ENCODE peak calls at places on chromosomes 11 and 22, in five cellular contexts. One of them, this sample, is unnamed.

GRCh38 chr11:3684129-3684685 is 13.0 kb upstream of the CHRNA10 start:
- DNase-seq in mammary epithelial cell: no peak
- DNase-seq in HepG2: no peak
- DNase-seq in fibroblast of lung: no peak
- DNase-seq in HCT116: no peak
- DNase-seq in this sample: no peak

GRCh38 chr11:115607621-115608191 is 103.5 kb upstream of the CADM1 start:
- DNase-seq in mammary epithelial cell: no peak
- DNase-seq in HepG2: no peak
- DNase-seq in fibroblast of lung: peak; percentile 82
- DNase-seq in HCT116: no peak
- DNase-seq in this sample: no peak

GRCh38 chr11:103947566-103947919 is 88.9 kb upstream of the DDI1 start:
- DNase-seq in mammary epithelial cell: no peak
- DNase-seq in HepG2: no peak
- DNase-seq in fibroblast of lung: peak; percentile 87
- DNase-seq in HCT116: no peak
- DNase-seq in this sample: no peak

GRCh38 chr22:26139320-26139719 is 29.9 kb upstream of the SEZ6L start:
- DNase-seq in mammary epithelial cell: peak; percentile 1
- DNase-seq in HepG2: no peak
- DNase-seq in fibroblast of lung: no peak
- DNase-seq in HCT116: no peak
- DNase-seq in this sample: no peak

GRCh38 chr11:1770528-1770927 is 6.8 kb upstream of the CTSD start:
- DNase-seq in mammary epithelial cell: peak; percentile 41
- DNase-seq in HepG2: no peak
- DNase-seq in fibroblast of lung: no peak
- DNase-seq in HCT116: no peak
- DNase-seq in this sample: no peak

GRCh38 chr22:38413085-38414008 is 41.7 kb downstream of the KCNJ4 start:
- DNase-seq in mammary epithelial cell: no peak
- DNase-seq in HepG2: no peak
- DNase-seq in fibroblast of lung: no peak
- DNase-seq in HCT116: no peak
- DNase-seq in this sample: no peak

GRCh38 chr11:15730617-15731385 is 616.1 kb downstream of the INSC start:
- DNase-seq in mammary epithelial cell: no peak
- DNase-seq in HepG2: no peak
- DNase-seq in fibroblast of lung: no peak
- DNase-seq in HCT116: no peak
- DNase-seq in this sample: no peak

GRCh38 chr11:13051257-13051656 is 42.1 kb downstream of the RASSF10 start:
- DNase-seq in mammary epithelial cell: peak; percentile 81
- DNase-seq in HepG2: no peak
- DNase-seq in fibroblast of lung: peak; percentile 39
- DNase-seq in HCT116: no peak
- DNase-seq in this sample: peak; percentile 15

GRCh38 chr11:122210378-122210995 is 94.5 kb upstream of the BLID start:
- DNase-seq in mammary epithelial cell: no peak
- DNase-seq in HepG2: peak; percentile 16
- DNase-seq in fibroblast of lung: no peak
- DNase-seq in HCT116: no peak
- DNase-seq in this sample: no peak

GRCh38 chr11:63535734-63536133 is 874 bp upstream of the PLAAT4 start:
- DNase-seq in mammary epithelial cell: no peak
- DNase-seq in HepG2: no peak
- DNase-seq in fibroblast of lung: no peak
- DNase-seq in HCT116: no peak
- DNase-seq in this sample: no peak

GRCh38 chr22:40534379-40535188 is 101.9 kb downstream of the MRTFA start:
- DNase-seq in mammary epithelial cell: peak; percentile 52
- DNase-seq in HepG2: no peak
- DNase-seq in fibroblast of lung: peak; percentile 77
- DNase-seq in HCT116: no peak
- DNase-seq in this sample: no peak

GRCh38 chr11:9091044-9091936 is at the start of gene SCUBE2:
- DNase-seq in mammary epithelial cell: no peak
- DNase-seq in HepG2: no peak
- DNase-seq in fibroblast of lung: no peak
- DNase-seq in HCT116: no peak
- DNase-seq in this sample: no peak

GRCh38 chr11:75509201-75509600 is 16.5 kb downstream of the GDPD5 start:
- DNase-seq in mammary epithelial cell: no peak
- DNase-seq in HepG2: no peak
- DNase-seq in fibroblast of lung: no peak
- DNase-seq in HCT116: no peak
- DNase-seq in this sample: no peak

GRCh38 chr22:44892803-44893730 is 116.7 kb downstream of the PHF21B start:
- DNase-seq in mammary epithelial cell: no peak
- DNase-seq in HepG2: no peak
- DNase-seq in fibroblast of lung: no peak
- DNase-seq in HCT116: no peak
- DNase-seq in this sample: no peak

GRCh38 chr22:48258108-48258705 is 1495.8 kb downstream of the TBC1D22A start:
- DNase-seq in mammary epithelial cell: no peak
- DNase-seq in HepG2: no peak
- DNase-seq in fibroblast of lung: no peak
- DNase-seq in HCT116: no peak
- DNase-seq in this sample: no peak

GRCh38 chr11:12559011-12559410 is 115.2 kb upstream of the TEAD1 start:
- DNase-seq in mammary epithelial cell: no peak
- DNase-seq in HepG2: no peak
- DNase-seq in fibroblast of lung: peak; percentile 45
- DNase-seq in HCT116: no peak
- DNase-seq in this sample: no peak

GRCh38 chr11:65305501-65306268 is 9.0 kb upstream of the CDC42EP2 start:
- DNase-seq in mammary epithelial cell: no peak
- DNase-seq in HepG2: peak; percentile 93
- DNase-seq in fibroblast of lung: peak; percentile 64
- DNase-seq in HCT116: no peak
- DNase-seq in this sample: no peak

GRCh38 chr11:44286268-44286880 is 23.6 kb downstream of the ALX4 start:
- DNase-seq in mammary epithelial cell: peak; percentile 44
- DNase-seq in HepG2: peak; percentile 35
- DNase-seq in fibroblast of lung: peak; percentile 31
- DNase-seq in HCT116: peak; percentile 43
- DNase-seq in this sample: no peak

GRCh38 chr22:42676059-42676607 is 26.9 kb upstream of the CYB5R3 start:
- DNase-seq in mammary epithelial cell: peak; percentile 30
- DNase-seq in HepG2: no peak
- DNase-seq in fibroblast of lung: no peak
- DNase-seq in HCT116: no peak
- DNase-seq in this sample: no peak

GRCh38 chr11:62508336-62509058 is 38.1 kb downstream of the AHNAK start:
- DNase-seq in mammary epithelial cell: peak; percentile 32
- DNase-seq in HepG2: peak; percentile 88
- DNase-seq in fibroblast of lung: peak; percentile 59
- DNase-seq in HCT116: peak; percentile 39
- DNase-seq in this sample: no peak

GRCh38 chr22:42560781-42561180 is 7.0 kb downstream of the SERHL2 start:
- DNase-seq in mammary epithelial cell: no peak
- DNase-seq in HepG2: peak; percentile 35
- DNase-seq in fibroblast of lung: no peak
- DNase-seq in HCT116: no peak
- DNase-seq in this sample: no peak

GRCh38 chr11:115488945-115489344 is 15.3 kb downstream of the CADM1 start:
- DNase-seq in mammary epithelial cell: peak; percentile 56
- DNase-seq in HepG2: peak; percentile 72
- DNase-seq in fibroblast of lung: peak; percentile 99
- DNase-seq in HCT116: no peak
- DNase-seq in this sample: no peak

GRCh38 chr11:126139541-126140091 is 71.8 kb downstream of the RPUSD4 start:
- DNase-seq in mammary epithelial cell: no peak
- DNase-seq in HepG2: no peak
- DNase-seq in fibroblast of lung: peak; percentile 74
- DNase-seq in HCT116: no peak
- DNase-seq in this sample: no peak

GRCh38 chr11:63613517-63614135 is 607 bp downstream of the PLAAT3 start:
- DNase-seq in mammary epithelial cell: no peak
- DNase-seq in HepG2: no peak
- DNase-seq in fibroblast of lung: no peak
- DNase-seq in HCT116: no peak
- DNase-seq in this sample: no peak

GRCh38 chr11:15525582-15525981 is 410.9 kb downstream of the INSC start:
- DNase-seq in mammary epithelial cell: no peak
- DNase-seq in HepG2: no peak
- DNase-seq in fibroblast of lung: no peak
- DNase-seq in HCT116: no peak
- DNase-seq in this sample: no peak

GRCh38 chr11:77400306-77400705 is 73.6 kb downstream of the PAK1 start:
- DNase-seq in mammary epithelial cell: no peak
- DNase-seq in HepG2: no peak
- DNase-seq in fibroblast of lung: no peak
- DNase-seq in HCT116: no peak
- DNase-seq in this sample: no peak

GRCh38 chr11:57637626-57638004 is 12.1 kb downstream of the YPEL4 start:
- DNase-seq in mammary epithelial cell: no peak
- DNase-seq in HepG2: no peak
- DNase-seq in fibroblast of lung: no peak
- DNase-seq in HCT116: no peak
- DNase-seq in this sample: no peak

GRCh38 chr11:65560555-65561418 is 2.6 kb upstream of the LTBP3 start:
- DNase-seq in mammary epithelial cell: peak; percentile 61
- DNase-seq in HepG2: no peak
- DNase-seq in fibroblast of lung: peak; percentile 87
- DNase-seq in HCT116: no peak
- DNase-seq in this sample: no peak

GRCh38 chr11:64742940-64743590 is 877 bp downstream of the RASGRP2 start:
- DNase-seq in mammary epithelial cell: peak; percentile 28
- DNase-seq in HepG2: no peak
- DNase-seq in fibroblast of lung: no peak
- DNase-seq in HCT116: no peak
- DNase-seq in this sample: no peak

GRCh38 chr11:15145635-15146034 is 30.9 kb downstream of the INSC start:
- DNase-seq in mammary epithelial cell: no peak
- DNase-seq in HepG2: no peak
- DNase-seq in fibroblast of lung: no peak
- DNase-seq in HCT116: no peak
- DNase-seq in this sample: no peak

GRCh38 chr11:120096756-120097191 is 41.1 kb downstream of the TRIM29 start:
- DNase-seq in mammary epithelial cell: no peak
- DNase-seq in HepG2: no peak
- DNase-seq in fibroblast of lung: no peak
- DNase-seq in HCT116: no peak
- DNase-seq in this sample: no peak

GRCh38 chr11:46615756-46616155 is 1.3 kb downstream of the HARBI1 start:
- DNase-seq in mammary epithelial cell: no peak
- DNase-seq in HepG2: no peak
- DNase-seq in fibroblast of lung: no peak
- DNase-seq in HCT116: no peak
- DNase-seq in this sample: no peak

DNA sequence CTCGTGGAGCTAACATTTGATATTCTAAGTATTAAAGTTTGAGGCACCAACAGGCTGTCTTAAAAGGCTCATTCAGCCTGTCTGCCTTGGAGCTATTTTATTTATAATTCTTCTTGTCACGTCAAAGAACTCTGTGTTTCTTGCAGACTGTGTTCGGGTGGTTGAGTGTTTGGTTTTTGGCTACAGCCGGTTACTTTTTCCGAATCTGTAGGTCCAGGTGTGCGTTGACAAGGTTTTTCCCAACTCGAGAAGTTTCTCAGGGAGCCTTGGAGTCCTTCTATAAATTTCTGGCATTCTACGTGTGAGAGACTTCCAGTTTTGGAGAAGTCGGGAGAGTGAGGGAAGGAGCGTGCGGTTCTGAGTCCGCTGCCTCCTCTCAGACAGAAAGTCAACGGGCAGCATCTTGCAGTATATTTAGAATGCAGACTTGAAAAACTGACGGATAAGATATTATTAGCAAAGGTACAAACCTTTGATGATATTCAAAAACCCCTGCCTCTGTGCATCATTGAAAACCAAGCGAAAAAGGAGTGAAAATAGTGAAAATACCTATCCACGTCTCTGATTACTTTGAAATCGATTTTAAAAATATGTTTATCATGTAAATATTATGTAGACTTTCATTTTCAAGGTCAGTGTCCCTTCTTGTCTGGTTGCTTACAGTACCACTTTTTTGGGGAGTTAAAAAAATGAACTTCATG is 85.2 kb upstream of the PPARA start:
- DNase-seq in mammary epithelial cell: peak; percentile 58
- DNase-seq in HepG2: no peak
- DNase-seq in fibroblast of lung: peak; percentile 63
- DNase-seq in HCT116: no peak
- DNase-seq in this sample: no peak
- H3K9ac ChIP-seq in mammary epithelial cell: peak overlapping the region; percentile 95
- H3K9ac ChIP-seq in HepG2: no peak overlapping the region
- H3K9ac ChIP-seq in fibroblast of lung: peak overlapping the region; percentile 63
- H3K9ac ChIP-seq in HCT116: peak overlapping the region; percentile 83
- H3K9ac ChIP-seq in this sample: peak overlapping the region; percentile 95

GRCh38 chr11:130602700-130603584 is 154.5 kb downstream of the ADAMTS15 start:
- DNase-seq in mammary epithelial cell: no peak
- DNase-seq in HepG2: no peak
- DNase-seq in fibroblast of lung: no peak
- DNase-seq in HCT116: no peak
- DNase-seq in this sample: no peak
- H4K20me1 ChIP-seq in mammary epithelial cell: no peaks in the 10 kb centered on the region
- H4K20me1 ChIP-seq in HepG2: no peaks in the 10 kb centered on the region
- H4K20me1 ChIP-seq in fibroblast of lung: no peaks in the 10 kb centered on the region
- H4K20me1 ChIP-seq in HCT116: no peaks in the 10 kb centered on the region
- H4K20me1 ChIP-seq in this sample: no peaks in the 10 kb centered on the region

GRCh38 chr22:29600846-29601245 is 2.6 kb upstream of the NF2 start:
- DNase-seq in mammary epithelial cell: no peak
- DNase-seq in HepG2: no peak
- DNase-seq in fibroblast of lung: no peak
- DNase-seq in HCT116: no peak
- DNase-seq in this sample: no peak

GRCh38 chr22:29593923-29594322 is 9.5 kb upstream of the NF2 start:
- DNase-seq in mammary epithelial cell: no peak
- DNase-seq in HepG2: peak; percentile 61
- DNase-seq in fibroblast of lung: no peak
- DNase-seq in HCT116: no peak
- DNase-seq in this sample: no peak

GRCh38 chr22:29596408-29596807 is 7.0 kb upstream of the NF2 start:
- DNase-seq in mammary epithelial cell: no peak
- DNase-seq in HepG2: no peak
- DNase-seq in fibroblast of lung: no peak
- DNase-seq in HCT116: no peak
- DNase-seq in this sample: no peak
- H3K4me3 ChIP-seq in mammary epithelial cell: no peak overlapping the region
- H3K4me3 ChIP-seq in HepG2: no peak overlapping the region
- H3K4me3 ChIP-seq in fibroblast of lung: no peak overlapping the region
- H3K4me3 ChIP-seq in HCT116: no peak overlapping the region
- H3K4me3 ChIP-seq in this sample: no peak overlapping the region

GRCh38 chr11:112367453-112367852 is 106.8 kb upstream of the PLET1 start:
- DNase-seq in mammary epithelial cell: no peak
- DNase-seq in HepG2: no peak
- DNase-seq in fibroblast of lung: no peak
- DNase-seq in HCT116: no peak
- DNase-seq in this sample: no peak

GRCh38 chr11:112364962-112365481 is 104.4 kb upstream of the PLET1 start:
- DNase-seq in mammary epithelial cell: no peak
- DNase-seq in HepG2: peak; percentile 46
- DNase-seq in fibroblast of lung: peak; percentile 87
- DNase-seq in HCT116: no peak
- DNase-seq in this sample: peak; percentile 4

GRCh38 chr11:112366012-112366411 is 105.4 kb upstream of the PLET1 start:
- DNase-seq in mammary epithelial cell: no peak
- DNase-seq in HepG2: no peak
- DNase-seq in fibroblast of lung: no peak
- DNase-seq in HCT116: no peak
- DNase-seq in this sample: no peak

GRCh38 chr11:112368402-112368801 is 107.7 kb upstream of the PLET1 start:
- DNase-seq in mammary epithelial cell: peak; percentile 42
- DNase-seq in HepG2: no peak
- DNase-seq in fibroblast of lung: no peak
- DNase-seq in HCT116: no peak
- DNase-seq in this sample: no peak

GRCh38 chr11:112366777-112367176 is 106.1 kb upstream of the PLET1 start:
- DNase-seq in mammary epithelial cell: no peak
- DNase-seq in HepG2: no peak
- DNase-seq in fibroblast of lung: no peak
- DNase-seq in HCT116: no peak
- DNase-seq in this sample: no peak
- H3K9ac ChIP-seq in mammary epithelial cell: no peak overlapping the region
- H3K9ac ChIP-seq in HepG2: no peak overlapping the region
- H3K9ac ChIP-seq in fibroblast of lung: no peak overlapping the region
- H3K9ac ChIP-seq in HCT116: no peak overlapping the region
- H3K9ac ChIP-seq in this sample: no peak overlapping the region